ENCODE peak calls at places on chromosome 11, in seven cellular contexts. X is HCT116, R is PC-9, G is OCI-LY7, V is Karpas-422, M is GM23248, P is hepatocyte. S is an unnamed sample. For H3K9me2, the result is how much of the 10 kb centered on the place peaks cover.

GRCh38 chr11:130489716-130490115 is 41.3 kb downstream of the ADAMTS15 start:
- DNase-seq in M (no peak), R (no peak), V (no peak), P (no peak), X (no peak), G (no peak), S (no peak)

GRCh38 chr11:112718483-112718882 is 242.7 kb upstream of the NCAM1 start:
- DNase-seq in G (no peak), V (no peak), M (no peak), P (no peak), R (no peak), X (no peak), S (no peak)

GRCh38 chr11:7281083-7281482 is 29.4 kb downstream of the SYT9 start:
- DNase-seq in P (peak), M (peak), X (no peak), G (no peak), V (no peak), R (peak), S (peak)

GRCh38 chr11:104534268-104534667 is 364.0 kb downstream of the CASP12 start:
- DNase-seq in R (peak), X (no peak), G (no peak), V (no peak), M (no peak), P (no peak), S (peak)

GRCh38 chr11:66856496-66857233 is at the start of gene LRFN4:
- DNase-seq in V (no peak), P (peak), M (peak), R (no peak), X (no peak), G (peak), S (peak)

GRCh38 chr11:109734602-109735001 is 312.6 kb downstream of the C11orf87 start:
- DNase-seq in R (no peak), X (no peak), M (no peak), P (no peak), V (no peak), G (no peak), S (no peak)

GRCh38 chr11:63998558-63999348 is 12.5 kb downstream of the OTUB1 start:
- DNase-seq in R (no peak), G (no peak), V (no peak), X (no peak), P (no peak), M (no peak), S (peak)

GRCh38 chr11:129109701-129110100 is 82.4 kb downstream of the ARHGAP32 start:
- DNase-seq in M (no peak), P (no peak), G (no peak), R (no peak), X (no peak), V (no peak), S (no peak)

GRCh38 chr11:62614275-62614674 is 1.2 kb downstream of the ROM1 start:
- DNase-seq in P (peak), R (peak), V (no peak), M (peak), X (no peak), G (no peak), S (peak)

GRCh38 chr11:79025097-79025496 is 415.7 kb downstream of the TENM4 start:
- DNase-seq in M (no peak), V (no peak), P (no peak), G (no peak), R (no peak), X (no peak), S (no peak)

GRCh38 chr11:58905716-58906547 is 33.4 kb upstream of the GLYATL1 start:
- DNase-seq in V (no peak), P (peak), M (peak), G (no peak), X (no peak), R (no peak), S (peak)

GRCh38 chr11:77619576-77620198 is 17.9 kb downstream of the CLNS1A start:
- DNase-seq in R (peak), G (peak), P (peak), V (peak), X (peak), M (peak), S (peak)

GRCh38 chr11:121544956-121545355 is 92.2 kb upstream of the SORL1-AS1 start:
- DNase-seq in G (peak), M (no peak), P (no peak), X (no peak), R (no peak), V (peak), S (no peak)

GRCh38 chr11:80727315-80727714 is 1286.5 kb upstream of the TENM4 start:
- DNase-seq in P (peak), V (no peak), R (no peak), X (no peak), M (peak), G (no peak), S (peak)

GRCh38 chr11:62392944-62393628 is 25.7 kb upstream of the SCGB1A1 start:
- DNase-seq in P (peak), X (peak), M (peak), R (peak), G (peak), V (peak), S (peak)

GRCh38 chr11:69095300-69095699 is 46.6 kb downstream of the TPCN2 start:
- DNase-seq in V (no peak), G (no peak), X (no peak), M (no peak), P (no peak), R (no peak), S (no peak)

GRCh38 chr11:69518081-69518950 is 36.9 kb downstream of the LINC01488 start:
- DNase-seq in G (no peak), R (no peak), M (peak), V (no peak), P (no peak), X (no peak), S (no peak)

GRCh38 chr11:34357646-34358257 is at the start of gene ABTB2:
- DNase-seq in G (peak), P (peak), R (peak), V (peak), M (peak), X (peak), S (peak)

GRCh38 chr11:64436025-64436424 is 77.1 kb downstream of the RPS6KA4 start:
- DNase-seq in R (peak), X (no peak), P (no peak), M (peak), V (no peak), G (no peak), S (peak)

GRCh38 chr11:109023029-109023428 is 358.2 kb downstream of the DDX10 start:
- DNase-seq in X (no peak), V (no peak), M (peak), P (no peak), G (no peak), R (no peak), S (no peak)

GRCh38 chr11:119696378-119697157 is 32.4 kb downstream of the NECTIN1 start:
- DNase-seq in G (no peak), P (peak), X (no peak), R (peak), V (no peak), M (no peak), S (no peak)

GRCh38 chr11:71164186-71164585 is 88.2 kb downstream of the SHANK2 start:
- DNase-seq in V (no peak), G (no peak), M (no peak), P (no peak), X (no peak), R (no peak), S (no peak)

GRCh38 chr11:134701564-134702165 is 289.6 kb upstream of the B3GAT1 start:
- DNase-seq in R (no peak), G (no peak), P (no peak), M (no peak), X (no peak), V (no peak), S (no peak)

GRCh38 chr11:36391062-36391461 is 95.0 kb downstream of the PRR5L start:
- DNase-seq in G (peak), P (no peak), M (peak), V (peak), R (no peak), X (no peak), S (no peak)

GRCh38 chr11:61328351-61328750 is 4.6 kb downstream of the DDB1 start:
- DNase-seq in G (no peak), M (no peak), V (no peak), X (no peak), R (no peak), P (no peak), S (no peak)

GRCh38 chr11:6625832-6626420 is 6.7 kb upstream of the TPP1 start:
- DNase-seq in P (no peak), X (no peak), G (no peak), M (no peak), V (no peak), R (no peak), S (no peak)

GRCh38 chr11:2432171-2432621 is 12.1 kb downstream of the TRPM5 start:
- DNase-seq in M (no peak), V (no peak), R (no peak), P (no peak), G (no peak), X (no peak), S (no peak)

GRCh38 chr11:6855971-6856542 is 6.8 kb upstream of the OR10A2 start:
- DNase-seq in X (no peak), R (no peak), G (no peak), M (peak), P (peak), V (no peak), S (peak)

GRCh38 chr11:121538054-121538453 is 85.3 kb upstream of the SORL1-AS1 start:
- DNase-seq in R (no peak), V (peak), G (peak), X (no peak), M (no peak), P (no peak), S (no peak)

GRCh38 chr11:45885921-45886721 is 670 bp downstream of the MAPK8IP1 start:
- DNase-seq in M (no peak), V (no peak), G (no peak), X (no peak), R (no peak), P (no peak), S (no peak)

GRCh38 chr11:75858613-75859012 is 43.6 kb downstream of the UVRAG start:
- DNase-seq in G (no peak), X (no peak), P (no peak), V (no peak), M (peak), R (peak), S (peak)

GRCh38 chr11:21415566-21415965 is 746.2 kb downstream of the NELL1 start:
- DNase-seq in V (peak), X (no peak), M (no peak), P (no peak), R (no peak), G (no peak), S (no peak)

GRCh38 chr11:31958086-31958735 is 132.7 kb upstream of the RCN1 start:
- DNase-seq in M (peak), R (peak), P (peak), X (peak), V (peak), G (peak), S (peak)

GRCh38 chr11:101960231-101960630 is 43.9 kb upstream of the ANGPTL5 start:
- DNase-seq in P (no peak), G (no peak), V (no peak), M (no peak), X (no peak), R (no peak), S (no peak)

GRCh38 chr11:119355091-119355843 is 8.8 kb upstream of the MFRP start:
- DNase-seq in G (no peak), V (no peak), R (no peak), M (no peak), X (no peak), P (no peak), S (no peak)

GRCh38 chr11:58958500-58958899 is 19.2 kb downstream of the GLYATL1 start:
- DNase-seq in R (no peak), X (peak), M (peak), V (peak), P (peak), G (peak), S (peak)

GRCh38 chr11:8671651-8672062 is 10.8 kb downstream of the TRIM66 start:
- DNase-seq in R (no peak), G (no peak), X (no peak), P (peak), M (no peak), V (no peak), S (no peak)

GRCh38 chr11:27894552-27894951 is 194.3 kb upstream of the BDNF start:
- DNase-seq in G (no peak), V (no peak), P (no peak), M (no peak), X (no peak), R (no peak), S (no peak)

GRCh38 chr11:67395555-67396257 is 3.9 kb downstream of the RAD9A start:
- DNase-seq in G (no peak), V (no peak), M (no peak), R (no peak), X (no peak), P (no peak), S (no peak)

GRCh38 chr11:132898676-132899075 is 633.6 kb downstream of the OPCML start:
- DNase-seq in P (no peak), M (no peak), G (no peak), X (no peak), R (no peak), V (no peak), S (no peak)
- H3K9me2 ChIP-seq in P (under half), M (under half), G (under half), X (under half), R (under half), V (under half), S (under half)

GRCh38 chr11:47384498-47384897 is 6.2 kb upstream of the SPI1 start:
- DNase-seq in V (no peak), R (peak), P (no peak), X (no peak), G (no peak), M (no peak), S (no peak)
- H3K9me2 ChIP-seq in V (under half), R (under half), P (under half), X (under half), G (under half), M (under half), S (under half)

GRCh38 chr11:132898021-132898420 is 634.3 kb downstream of the OPCML start:
- DNase-seq in G (no peak), P (no peak), V (no peak), X (no peak), M (no peak), R (no peak), S (no peak)
- H3K9me2 ChIP-seq in G (under half), P (under half), V (under half), X (under half), M (under half), R (under half), S (under half)

GRCh38 chr11:65489061-65489705 is 9.7 kb upstream of the MALAT1 start:
- DNase-seq in V (no peak), P (peak), X (no peak), R (peak), M (peak), G (no peak), S (no peak)

GRCh38 chr11:65485820-65486219 is 13.0 kb upstream of the MALAT1 start:
- DNase-seq in X (no peak), P (no peak), M (peak), V (no peak), R (no peak), G (no peak), S (no peak)

GRCh38 chr11:65488273-65489058 is 10.4 kb upstream of the MALAT1 start:
- DNase-seq in R (no peak), V (peak), P (peak), X (no peak), M (peak), G (peak), S (no peak)

GRCh38 chr11:65487467-65488272 is 11.2 kb upstream of the MALAT1 start:
- DNase-seq in R (peak), G (peak), M (peak), P (peak), V (peak), X (peak), S (peak)

GRCh38 chr11:65486570-65487466 is 12.0 kb upstream of the MALAT1 start:
- DNase-seq in X (no peak), P (peak), G (no peak), V (no peak), M (no peak), R (no peak), S (no peak)
- H3K9me2 ChIP-seq in X (under half), P (under half), G (under half), V (under half), M (under half), R (under half), S (under half)

S was measured in PC-3.